ENCODE peak calls at places on chromosome 10, in six cellular contexts. One of them, this sample, is unnamed.

GRCh38 chr10:116521424-116522305 is 24.1 kb upstream of the PNLIP start:
- DNase-seq in occipital lobe: no peak
- DNase-seq in OCI-LY7: peak
- DNase-seq in activated CD8-positive, alpha-beta T cell treated with anti-CD3 and anti-CD28 coated beads for 36 hours: peak
- DNase-seq in stomach: no peak
- DNase-seq in naive thymus-derived CD8-positive, alpha-beta T cell: no peak
- DNase-seq in this sample: peak

GRCh38 chr10:43396061-43396927 is 12.7 kb downstream of the HNRNPF start:
- DNase-seq in OCI-LY7: peak
- DNase-seq in activated CD8-positive, alpha-beta T cell treated with anti-CD3 and anti-CD28 coated beads for 36 hours: peak
- DNase-seq in naive thymus-derived CD8-positive, alpha-beta T cell: peak
- DNase-seq in occipital lobe: peak
- DNase-seq in stomach: peak
- DNase-seq in this sample: peak

GRCh38 chr10:86107131-86107530 is 259.5 kb downstream of the GRID1 start:
- DNase-seq in activated CD8-positive, alpha-beta T cell treated with anti-CD3 and anti-CD28 coated beads for 36 hours: no peak
- DNase-seq in stomach: no peak
- DNase-seq in occipital lobe: no peak
- DNase-seq in OCI-LY7: no peak
- DNase-seq in naive thymus-derived CD8-positive, alpha-beta T cell: no peak
- DNase-seq in this sample: no peak

GRCh38 chr10:7378602-7379403 is 32.0 kb downstream of the SFMBT2 start:
- DNase-seq in activated CD8-positive, alpha-beta T cell treated with anti-CD3 and anti-CD28 coated beads for 36 hours: no peak
- DNase-seq in naive thymus-derived CD8-positive, alpha-beta T cell: no peak
- DNase-seq in OCI-LY7: no peak
- DNase-seq in occipital lobe: no peak
- DNase-seq in stomach: no peak
- DNase-seq in this sample: no peak

GRCh38 chr10:47024046-47024322 is 112.8 kb downstream of the PTPN20 start:
- DNase-seq in naive thymus-derived CD8-positive, alpha-beta T cell: no peak
- DNase-seq in OCI-LY7: no peak
- DNase-seq in occipital lobe: no peak
- DNase-seq in stomach: no peak
- DNase-seq in activated CD8-positive, alpha-beta T cell treated with anti-CD3 and anti-CD28 coated beads for 36 hours: no peak
- DNase-seq in this sample: no peak

GRCh38 chr10:101441539-101442455 is 87.8 kb downstream of the BTRC start:
- DNase-seq in occipital lobe: no peak
- DNase-seq in naive thymus-derived CD8-positive, alpha-beta T cell: peak
- DNase-seq in OCI-LY7: peak
- DNase-seq in stomach: no peak
- DNase-seq in activated CD8-positive, alpha-beta T cell treated with anti-CD3 and anti-CD28 coated beads for 36 hours: peak
- DNase-seq in this sample: peak

GRCh38 chr10:1107679-1108078 is 51.5 kb downstream of the WDR37 start:
- DNase-seq in stomach: peak
- DNase-seq in occipital lobe: no peak
- DNase-seq in naive thymus-derived CD8-positive, alpha-beta T cell: no peak
- DNase-seq in activated CD8-positive, alpha-beta T cell treated with anti-CD3 and anti-CD28 coated beads for 36 hours: no peak
- DNase-seq in OCI-LY7: no peak
- DNase-seq in this sample: peak

GRCh38 chr10:43299579-43299978 is 32.7 kb upstream of the RASGEF1A start:
- DNase-seq in OCI-LY7: no peak
- DNase-seq in occipital lobe: no peak
- DNase-seq in stomach: no peak
- DNase-seq in activated CD8-positive, alpha-beta T cell treated with anti-CD3 and anti-CD28 coated beads for 36 hours: peak
- DNase-seq in naive thymus-derived CD8-positive, alpha-beta T cell: no peak
- DNase-seq in this sample: no peak

GRCh38 chr10:54559498-54559897 is 241.5 kb downstream of the PCDH15 start:
- DNase-seq in naive thymus-derived CD8-positive, alpha-beta T cell: no peak
- DNase-seq in activated CD8-positive, alpha-beta T cell treated with anti-CD3 and anti-CD28 coated beads for 36 hours: no peak
- DNase-seq in occipital lobe: no peak
- DNase-seq in OCI-LY7: no peak
- DNase-seq in stomach: no peak
- DNase-seq in this sample: no peak

GRCh38 chr10:131686781-131687419 is 213.9 kb upstream of the PPP2R2D start:
- DNase-seq in naive thymus-derived CD8-positive, alpha-beta T cell: no peak
- DNase-seq in occipital lobe: no peak
- DNase-seq in stomach: no peak
- DNase-seq in activated CD8-positive, alpha-beta T cell treated with anti-CD3 and anti-CD28 coated beads for 36 hours: no peak
- DNase-seq in OCI-LY7: no peak
- DNase-seq in this sample: no peak

GRCh38 chr10:23063387-23064287 is 31.7 kb upstream of the MSRB2 start:
- DNase-seq in OCI-LY7: no peak
- DNase-seq in stomach: no peak
- DNase-seq in activated CD8-positive, alpha-beta T cell treated with anti-CD3 and anti-CD28 coated beads for 36 hours: no peak
- DNase-seq in occipital lobe: peak
- DNase-seq in naive thymus-derived CD8-positive, alpha-beta T cell: no peak
- DNase-seq in this sample: no peak

GRCh38 chr10:11639861-11640764 is 28.7 kb upstream of the USP6NL start:
- DNase-seq in OCI-LY7: no peak
- DNase-seq in occipital lobe: no peak
- DNase-seq in activated CD8-positive, alpha-beta T cell treated with anti-CD3 and anti-CD28 coated beads for 36 hours: no peak
- DNase-seq in naive thymus-derived CD8-positive, alpha-beta T cell: no peak
- DNase-seq in stomach: peak
- DNase-seq in this sample: no peak

GRCh38 chr10:1128649-1129048 is 72.5 kb downstream of the WDR37 start:
- DNase-seq in occipital lobe: no peak
- DNase-seq in naive thymus-derived CD8-positive, alpha-beta T cell: no peak
- DNase-seq in OCI-LY7: no peak
- DNase-seq in stomach: no peak
- DNase-seq in activated CD8-positive, alpha-beta T cell treated with anti-CD3 and anti-CD28 coated beads for 36 hours: no peak
- DNase-seq in this sample: no peak

GRCh38 chr10:688621-689426 is 644 bp downstream of the DIP2C start:
- DNase-seq in stomach: peak
- DNase-seq in occipital lobe: no peak
- DNase-seq in OCI-LY7: no peak
- DNase-seq in activated CD8-positive, alpha-beta T cell treated with anti-CD3 and anti-CD28 coated beads for 36 hours: no peak
- DNase-seq in naive thymus-derived CD8-positive, alpha-beta T cell: no peak
- DNase-seq in this sample: no peak

GRCh38 chr10:78071857-78072179 is 38.2 kb downstream of the RPS24 start:
- DNase-seq in naive thymus-derived CD8-positive, alpha-beta T cell: no peak
- DNase-seq in activated CD8-positive, alpha-beta T cell treated with anti-CD3 and anti-CD28 coated beads for 36 hours: no peak
- DNase-seq in occipital lobe: no peak
- DNase-seq in stomach: no peak
- DNase-seq in OCI-LY7: no peak
- DNase-seq in this sample: no peak

GRCh38 chr10:121609426-121610380 is 11.5 kb upstream of the FGFR2 start:
- DNase-seq in stomach: no peak
- DNase-seq in activated CD8-positive, alpha-beta T cell treated with anti-CD3 and anti-CD28 coated beads for 36 hours: no peak
- DNase-seq in OCI-LY7: no peak
- DNase-seq in occipital lobe: no peak
- DNase-seq in naive thymus-derived CD8-positive, alpha-beta T cell: no peak
- DNase-seq in this sample: no peak

GRCh38 chr10:70974351-70974901 is 86.1 kb upstream of the PCBD1 start:
- DNase-seq in OCI-LY7: no peak
- DNase-seq in naive thymus-derived CD8-positive, alpha-beta T cell: no peak
- DNase-seq in activated CD8-positive, alpha-beta T cell treated with anti-CD3 and anti-CD28 coated beads for 36 hours: peak
- DNase-seq in occipital lobe: no peak
- DNase-seq in stomach: no peak
- DNase-seq in this sample: no peak

GRCh38 chr10:60798031-60798430 is 19.8 kb downstream of the CDK1 start:
- DNase-seq in OCI-LY7: no peak
- DNase-seq in activated CD8-positive, alpha-beta T cell treated with anti-CD3 and anti-CD28 coated beads for 36 hours: no peak
- DNase-seq in occipital lobe: no peak
- DNase-seq in stomach: no peak
- DNase-seq in naive thymus-derived CD8-positive, alpha-beta T cell: no peak
- DNase-seq in this sample: no peak

GRCh38 chr10:99661370-99661749 is 2.1 kb downstream of the ENTPD7 start:
- DNase-seq in occipital lobe: no peak
- DNase-seq in activated CD8-positive, alpha-beta T cell treated with anti-CD3 and anti-CD28 coated beads for 36 hours: no peak
- DNase-seq in stomach: no peak
- DNase-seq in naive thymus-derived CD8-positive, alpha-beta T cell: no peak
- DNase-seq in OCI-LY7: no peak
- DNase-seq in this sample: no peak

GRCh38 chr10:84405662-84406061 is 77.3 kb downstream of the CCSER2 start:
- DNase-seq in naive thymus-derived CD8-positive, alpha-beta T cell: no peak
- DNase-seq in activated CD8-positive, alpha-beta T cell treated with anti-CD3 and anti-CD28 coated beads for 36 hours: no peak
- DNase-seq in OCI-LY7: no peak
- DNase-seq in occipital lobe: no peak
- DNase-seq in stomach: no peak
- DNase-seq in this sample: no peak

GRCh38 chr10:79270471-79271246 is 76.6 kb upstream of the PPIF start:
- DNase-seq in naive thymus-derived CD8-positive, alpha-beta T cell: no peak
- DNase-seq in occipital lobe: no peak
- DNase-seq in activated CD8-positive, alpha-beta T cell treated with anti-CD3 and anti-CD28 coated beads for 36 hours: no peak
- DNase-seq in OCI-LY7: no peak
- DNase-seq in stomach: no peak
- DNase-seq in this sample: no peak

GRCh38 chr10:30820282-30820991 is 190.9 kb upstream of the LYZL2 start:
- DNase-seq in activated CD8-positive, alpha-beta T cell treated with anti-CD3 and anti-CD28 coated beads for 36 hours: no peak
- DNase-seq in stomach: no peak
- DNase-seq in naive thymus-derived CD8-positive, alpha-beta T cell: no peak
- DNase-seq in OCI-LY7: no peak
- DNase-seq in occipital lobe: no peak
- DNase-seq in this sample: no peak

GRCh38 chr10:3972460-3973366 is 187.7 kb upstream of the KLF6 start:
- DNase-seq in occipital lobe: no peak
- DNase-seq in stomach: no peak
- DNase-seq in naive thymus-derived CD8-positive, alpha-beta T cell: no peak
- DNase-seq in activated CD8-positive, alpha-beta T cell treated with anti-CD3 and anti-CD28 coated beads for 36 hours: peak
- DNase-seq in OCI-LY7: no peak
- DNase-seq in this sample: no peak

GRCh38 chr10:43940898-43941777 is 292.5 kb upstream of the ZNF32 start:
- DNase-seq in OCI-LY7: peak
- DNase-seq in occipital lobe: no peak
- DNase-seq in naive thymus-derived CD8-positive, alpha-beta T cell: no peak
- DNase-seq in activated CD8-positive, alpha-beta T cell treated with anti-CD3 and anti-CD28 coated beads for 36 hours: no peak
- DNase-seq in stomach: no peak
- DNase-seq in this sample: no peak

GRCh38 chr10:100053686-100054460 is 27.8 kb downstream of the CPN1 start:
- DNase-seq in OCI-LY7: no peak
- DNase-seq in naive thymus-derived CD8-positive, alpha-beta T cell: no peak
- DNase-seq in stomach: no peak
- DNase-seq in activated CD8-positive, alpha-beta T cell treated with anti-CD3 and anti-CD28 coated beads for 36 hours: no peak
- DNase-seq in occipital lobe: no peak
- DNase-seq in this sample: no peak

GRCh38 chr10:132515811-132516726 is 21.5 kb upstream of the INPP5A start:
- DNase-seq in occipital lobe: no peak
- DNase-seq in stomach: peak
- DNase-seq in activated CD8-positive, alpha-beta T cell treated with anti-CD3 and anti-CD28 coated beads for 36 hours: no peak
- DNase-seq in naive thymus-derived CD8-positive, alpha-beta T cell: no peak
- DNase-seq in OCI-LY7: no peak
- DNase-seq in this sample: no peak

GRCh38 chr10:94403034-94403822 is 887 bp downstream of the TBC1D12 start:
- DNase-seq in activated CD8-positive, alpha-beta T cell treated with anti-CD3 and anti-CD28 coated beads for 36 hours: peak
- DNase-seq in occipital lobe: peak
- DNase-seq in stomach: peak
- DNase-seq in naive thymus-derived CD8-positive, alpha-beta T cell: no peak
- DNase-seq in OCI-LY7: peak
- DNase-seq in this sample: peak